ENCODE peak calls at places on chromosomes 3 and 15, in four cellular contexts. E is HCT116, S is H1, T is HepG2. C is an unnamed sample.

GRCh38 chr3:99545941-99546580 is 92.3 kb upstream of the COL8A1 start:
- DNase-seq in T (no peak), S (no peak), E (no peak), C (no peak)

GRCh38 chr3:15327941-15328340 is 4.4 kb downstream of the SH3BP5 start:
- DNase-seq in E (no peak), S (no peak), T (no peak), C (no peak)

GRCh38 chr3:10758304-10759037 is 57.6 kb upstream of the SLC6A11 start:
- DNase-seq in E (peak), S (peak), T (peak), C (peak)

GRCh38 chr3:66270314-66270713 is 49.5 kb downstream of the SLC25A26 start:
- DNase-seq in T (no peak), E (no peak), S (no peak), C (no peak)

GRCh38 chr15:80317389-80318169 is 65.6 kb upstream of the CTXND1 start:
- DNase-seq in S (no peak), E (no peak), T (peak), C (no peak)

GRCh38 chr15:60118146-60118545 is 114.0 kb downstream of the FOXB1 start:
- DNase-seq in T (no peak), E (no peak), S (no peak), C (no peak)

GRCh38 chr3:8423307-8423706 is 78.3 kb upstream of the LMCD1 start:
- DNase-seq in E (no peak), T (no peak), S (no peak), C (no peak)

GRCh38 chr3:159830523-159831151 is 158.0 kb upstream of the IL12A start:
- DNase-seq in E (no peak), T (no peak), S (no peak), C (no peak)

GRCh38 chr15:74884428-74885223 is 5.2 kb upstream of the MPI start:
- DNase-seq in T (no peak), S (no peak), E (no peak), C (no peak)

GRCh38 chr15:43492673-43493601 is at the start of gene TP53BP1:
- DNase-seq in S (peak), T (peak), E (peak), C (peak)

GRCh38 chr3:63043631-63044030 is 168.4 kb upstream of the CADPS start:
- DNase-seq in E (no peak), S (no peak), T (no peak), C (no peak)
- TF ChIP-seq JUND in E (no peak), S (no peak), T (no peak), C (no peak)

DNA sequence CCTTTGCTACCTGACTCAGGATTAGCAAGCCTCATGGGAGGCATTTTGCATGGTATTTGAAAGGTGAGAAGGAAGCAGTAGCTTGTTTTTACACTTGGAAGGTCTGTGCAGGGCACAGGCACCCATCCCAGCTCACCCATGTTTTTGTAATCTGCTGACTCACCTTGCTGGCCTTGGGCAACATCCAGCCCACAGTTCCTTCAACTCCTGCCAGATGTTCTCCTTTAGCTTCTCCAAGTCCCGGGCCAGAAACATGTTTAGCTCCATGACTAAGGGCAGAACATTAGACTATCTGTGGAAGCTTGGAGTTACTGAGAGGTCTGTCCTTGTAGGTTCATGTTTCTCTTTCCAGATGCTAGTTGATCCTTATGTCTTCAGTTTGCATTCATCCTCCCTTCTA is 12.4 kb upstream of the ZNF770 start:
- DNase-seq in S (no peak), T (no peak), E (peak), C (no peak)
- TF ChIP-seq JUND in S (no peak), T (no peak), E (peak), C (no peak)

GRCh38 chr3:128736598-128736997 is 10.6 kb downstream of the RAB7A start:
- DNase-seq in T (no peak), S (no peak), E (no peak), C (no peak)
- TF ChIP-seq JUND in T (no peak), S (no peak), E (no peak), C (no peak)

DNA sequence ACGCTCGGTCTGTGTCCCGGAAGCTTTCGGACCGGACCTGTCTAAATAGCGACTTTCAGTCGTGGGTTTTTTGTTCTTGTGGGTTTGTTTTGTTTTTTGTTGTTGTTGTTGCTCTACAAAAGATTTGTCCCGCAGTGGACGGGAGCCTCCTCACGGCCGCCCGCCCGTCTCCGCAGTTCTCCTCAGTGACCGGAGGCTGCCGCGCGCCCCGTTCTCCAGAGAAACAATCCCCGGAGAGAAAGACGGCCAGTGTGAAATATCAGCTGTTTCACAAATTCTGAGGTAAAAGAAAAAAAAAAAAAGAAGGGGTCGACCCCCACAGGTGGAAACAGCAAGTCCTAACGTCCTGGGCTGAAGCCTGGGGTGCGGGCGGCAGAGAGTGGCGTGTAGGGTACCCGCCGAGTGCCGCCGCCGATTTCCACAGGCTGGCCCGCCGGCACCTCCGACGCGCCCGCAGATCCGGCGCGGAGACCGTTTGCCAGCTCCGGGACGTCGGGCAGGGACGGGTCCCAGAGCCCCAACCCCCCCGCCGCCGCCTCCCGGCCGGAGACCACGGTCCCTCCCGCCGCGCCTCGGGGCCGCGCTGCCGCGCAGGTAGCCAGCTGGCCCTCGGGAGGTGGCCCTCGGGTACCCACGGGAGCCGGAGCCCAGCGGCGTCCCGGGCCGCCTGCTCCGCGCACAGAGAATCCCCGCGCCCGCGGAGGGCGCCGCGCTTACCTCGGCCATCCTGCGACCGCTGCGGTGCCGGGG is 476 bp downstream of the BNC1 start:
- DNase-seq in S (peak), E (no peak), T (no peak), C (no peak)
- TF ChIP-seq JUND in S (no peak), E (no peak), T (no peak), C (no peak)

GRCh38 chr3:133589503-133589902 is 16.0 kb downstream of the CDV3 start:
- DNase-seq in S (no peak), E (no peak), T (no peak), C (no peak)
- TF ChIP-seq JUND in S (no peak), E (no peak), T (no peak), C (no peak)

C was measured in T47D.